ENCODE peak calls at places on chromosomes 7 and 10, in nine cellular contexts. O, G, R, A, W, V, X, Z and T are unnamed samples.
A peak's percentile ranks its signal among the peaks of the same experiment; 100 is the strongest.

GRCh38 chr10:82938331-82938730 is 1063.3 kb downstream of the NRG3 start:
- DNase-seq in A (no peak), Z (no peak), V (no peak), W (no peak), R (no peak), X (no peak), O (no peak), G (no peak), T (no peak)

GRCh38 chr10:68559872-68560200 is 301 bp upstream of the TET1 start:
- DNase-seq in G (no peak), X (no peak), W (no peak), O (no peak), R (peak; percentile 25), V (no peak), A (peak; percentile 2), Z (no peak), T (no peak)

GRCh38 chr7:96426027-96426426 is 104.1 kb upstream of the SLC25A13 start:
- DNase-seq in O (no peak), G (no peak), R (no peak), A (no peak), W (no peak), X (no peak), Z (no peak), V (no peak), T (no peak)

GRCh38 chr7:38929460-38930171 is 20.6 kb upstream of the VPS41 start:
- DNase-seq in A (peak; percentile 15), O (no peak), G (no peak), W (no peak), Z (no peak), V (no peak), X (no peak), R (no peak), T (no peak)

GRCh38 chr7:155761162-155761561 is 51.1 kb downstream of the SHH start:
- DNase-seq in W (no peak), X (no peak), Z (no peak), V (no peak), R (no peak), A (no peak), G (no peak), O (no peak), T (no peak)

GRCh38 chr10:49611166-49611814 is 1.2 kb downstream of the SLC18A3 start:
- DNase-seq in O (no peak), R (no peak), W (no peak), X (peak; percentile 73), A (no peak), V (no peak), G (no peak), Z (no peak), T (no peak)

GRCh38 chr10:119896061-119896655 is 3.6 kb downstream of the SEC23IP start:
- DNase-seq in X (no peak), O (no peak), G (no peak), R (no peak), A (no peak), W (no peak), Z (no peak), V (no peak), T (no peak)

GRCh38 chr7:114959931-114960330 is 38.0 kb downstream of the MDFIC start:
- DNase-seq in V (no peak), G (no peak), W (no peak), O (no peak), X (no peak), R (no peak), Z (no peak), A (no peak), T (no peak)

GRCh38 chr7:138434458-138435093 is 25.5 kb upstream of the TRIM24 start:
- DNase-seq in V (no peak), Z (no peak), O (no peak), R (no peak), W (no peak), X (no peak), A (no peak), G (no peak), T (no peak)

GRCh38 chr7:138429577-138430250 is 30.3 kb upstream of the TRIM24 start:
- DNase-seq in G (no peak), O (no peak), A (no peak), W (no peak), R (no peak), X (no peak), Z (no peak), V (no peak), T (no peak)

GRCh38 chr7:138435231-138435919 is 24.7 kb upstream of the TRIM24 start:
- DNase-seq in G (no peak), X (no peak), Z (no peak), V (no peak), A (no peak), R (no peak), W (no peak), O (no peak), T (no peak)

GRCh38 chr7:138433583-138434437 is 26.2 kb upstream of the TRIM24 start:
- DNase-seq in G (no peak), A (no peak), X (no peak), W (no peak), O (no peak), Z (no peak), R (no peak), V (no peak), T (no peak)

DNA sequence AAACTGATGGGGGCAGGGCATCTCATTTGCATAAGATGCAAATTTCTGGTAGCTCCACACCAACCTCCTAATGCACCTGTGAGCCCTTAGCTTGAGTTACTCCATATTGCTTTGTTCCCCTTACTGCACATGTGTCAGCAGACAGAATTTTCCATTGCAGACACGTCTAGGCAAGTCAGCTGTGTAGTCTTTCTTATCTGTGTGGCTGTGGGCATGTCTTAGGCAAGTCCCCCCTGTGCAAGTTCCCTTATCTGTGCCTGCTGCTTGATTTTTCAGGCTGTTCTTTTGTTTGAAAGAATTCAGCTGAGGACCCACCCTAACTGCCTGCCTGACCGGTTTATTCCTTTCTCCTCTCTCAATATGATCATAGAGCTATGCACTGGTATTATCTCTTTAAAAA is 28.5 kb upstream of the TRIM24 start:
- DNase-seq in Z (no peak), O (no peak), W (no peak), R (no peak), A (no peak), G (no peak), X (no peak), V (no peak), T (no peak)
- H3K9me3 ChIP-seq in Z (peaks cover 20% of the 10 kb centered on the region), O (no peaks in the 10 kb centered on the region), W (peaks cover 10% of the 10 kb centered on the region), R (peaks cover 28% of the 10 kb centered on the region), A (no peaks in the 10 kb centered on the region), G (peaks cover 12% of the 10 kb centered on the region), X (peaks cover 16% of the 10 kb centered on the region), V (peaks cover 16% of the 10 kb centered on the region), T (peaks cover 4% of the 10 kb centered on the region)

GRCh38 chr7:351256-351655 is 61.3 kb downstream of the FOXL3 start:
- DNase-seq in A (peak; percentile 26), X (no peak), V (no peak), Z (no peak), O (peak; percentile 78), R (no peak), W (peak; percentile 84), G (peak; percentile 77), T (no peak)
- H3K4me3 ChIP-seq in A (no peak overlapping the region), X (no peak overlapping the region), V (no peak overlapping the region), Z (no peak overlapping the region), O (peak overlapping the region; percentile 42), R (no peak overlapping the region), W (peak overlapping the region; percentile 53), G (peak overlapping the region; percentile 80), T (no peak overlapping the region)

GRCh38 chr7:101602082-101602481 is 27.0 kb downstream of the MYL10 start:
- DNase-seq in A (no peak), W (no peak), X (no peak), R (no peak), V (no peak), G (no peak), Z (no peak), O (no peak), T (no peak)

GRCh38 chr7:101599787-101600186 is 29.3 kb downstream of the MYL10 start:
- DNase-seq in W (no peak), R (no peak), A (no peak), V (no peak), G (no peak), X (no peak), O (no peak), Z (no peak), T (no peak)

GRCh38 chr7:101604331-101604933 is 24.7 kb downstream of the MYL10 start:
- DNase-seq in R (no peak), V (no peak), G (no peak), O (no peak), W (no peak), Z (no peak), X (peak; percentile 9), A (no peak), T (no peak)

GRCh38 chr7:101605611-101606010 is 23.5 kb downstream of the MYL10 start:
- DNase-seq in O (no peak), W (no peak), A (no peak), X (no peak), V (no peak), Z (no peak), R (no peak), G (no peak), T (no peak)

DNA sequence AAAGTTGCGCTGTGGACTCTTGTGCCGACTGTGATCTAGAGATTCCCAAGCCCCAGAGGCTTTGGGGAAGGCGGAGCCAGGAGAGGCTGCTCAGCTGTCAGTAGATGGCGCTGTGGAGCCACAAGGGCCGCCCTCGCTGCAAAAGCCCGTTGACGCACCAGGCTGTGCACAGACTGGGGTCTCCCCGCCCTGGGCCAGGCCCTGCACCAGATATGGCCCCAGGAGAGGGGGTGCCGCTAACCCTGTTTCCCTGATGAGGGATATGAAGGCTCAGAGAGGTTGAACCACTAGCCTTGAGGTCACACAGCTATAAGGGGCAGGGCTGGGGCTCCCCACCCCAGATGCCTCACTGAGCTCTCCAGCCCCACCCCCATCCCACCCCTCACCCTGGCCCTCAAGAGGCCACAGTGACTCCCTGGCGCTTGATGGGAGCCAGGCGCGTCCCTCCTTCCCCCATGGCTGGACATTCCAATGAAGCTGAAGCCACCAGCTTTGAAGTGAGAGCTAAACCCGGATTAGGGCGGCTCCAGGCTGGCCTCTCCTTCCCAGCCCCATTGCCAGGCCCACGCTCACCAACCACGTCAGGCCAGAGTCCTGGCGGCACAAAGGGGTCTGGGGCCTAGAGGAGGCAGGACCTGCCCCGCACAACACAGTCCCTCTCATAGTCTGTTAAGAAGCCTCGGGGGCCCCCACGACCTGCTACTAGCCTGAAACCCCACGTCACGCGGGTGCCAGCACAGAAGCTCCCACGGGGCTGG is 26.4 kb downstream of the MYL10 start:
- DNase-seq in O (peak; percentile 60), R (peak; percentile 81), V (peak; percentile 38), G (peak; percentile 53), W (peak; percentile 80), A (peak; percentile 75), X (peak; percentile 94), Z (peak; percentile 82), T (peak; percentile 86)
- H3K27ac ChIP-seq in O (no peak overlapping the region), R (no peak overlapping the region), V (no peak overlapping the region), G (no peak overlapping the region), W (no peak overlapping the region), A (no peak overlapping the region), X (no peak overlapping the region), Z (no peak overlapping the region), T (peak overlapping the region; percentile 34)

DNA sequence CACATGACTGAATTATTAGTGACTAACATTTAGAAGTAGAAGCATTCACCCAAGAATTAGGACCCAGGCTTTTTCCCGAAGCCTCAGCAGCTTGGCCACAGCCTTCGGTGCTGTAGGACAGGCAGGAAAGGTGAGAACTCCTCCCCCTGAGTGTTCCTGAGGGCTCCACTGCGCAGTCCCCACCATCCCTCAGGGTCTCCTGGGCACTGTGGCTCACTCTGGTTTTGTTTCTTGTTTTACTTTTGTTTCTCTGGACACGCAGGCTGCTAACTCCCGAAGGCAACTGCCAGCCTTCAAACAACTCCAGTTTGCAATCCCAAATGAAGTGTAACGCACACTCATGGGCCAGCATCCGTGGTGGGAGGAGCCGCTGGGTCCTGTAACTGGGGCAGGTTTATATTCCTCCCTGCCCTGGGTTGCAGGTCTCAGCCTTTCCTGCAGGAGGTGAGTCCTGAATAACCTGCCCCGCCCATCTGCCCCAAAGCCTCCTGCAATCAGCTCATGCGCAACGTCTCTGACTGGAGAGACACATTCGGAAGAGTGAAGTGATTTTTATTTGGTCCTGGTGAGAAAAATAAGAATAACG is 492.9 kb downstream of the PTPRN2 start:
- DNase-seq in Z (no peak), O (no peak), R (no peak), X (no peak), V (no peak), A (no peak), W (no peak), G (no peak), T (no peak)
- H3K9me3 ChIP-seq in Z (no peaks in the 10 kb centered on the region), O (no peaks in the 10 kb centered on the region), R (no peaks in the 10 kb centered on the region), X (no peaks in the 10 kb centered on the region), V (no peaks in the 10 kb centered on the region), A (no peaks in the 10 kb centered on the region), W (no peaks in the 10 kb centered on the region), G (no peaks in the 10 kb centered on the region), T (no peaks in the 10 kb centered on the region)